ENCODE peak calls at places on chromosomes 4 and X, in four cellular contexts. A is GM12891, U is K562, V is GM12878. E is an unnamed sample.

GRCh38 chr4:30718889-30719252 is 1.3 kb upstream of the PCDH7 start:
- DNase-seq in A (no peak), U (no peak), V (no peak), E (no peak)

GRCh38 chrX:36957425-36958328 is 50.5 kb upstream of the FAM47C start:
- DNase-seq in A (no peak), U (no peak), V (no peak), E (no peak)

GRCh38 chr4:22474636-22475310 is 41.1 kb downstream of the ADGRA3 start:
- DNase-seq in A (no peak), U (no peak), V (no peak), E (no peak)

GRCh38 chrX:30791296-30792278 is 97.5 kb downstream of the TAB3 start:
- DNase-seq in A (no peak), U (no peak), V (no peak), E (no peak)

GRCh38 chrX:24842486-24842885 is 148.8 kb downstream of the POLA1 start:
- DNase-seq in A (no peak), U (no peak), V (no peak), E (no peak)

GRCh38 chr4:157896726-157897125 is 276.1 kb downstream of the GASK1B start:
- DNase-seq in A (no peak), U (no peak), V (no peak), E (no peak)

GRCh38 chr4:6092971-6093370 is 74.7 kb upstream of the C4orf50 start:
- DNase-seq in A (no peak), U (no peak), V (no peak), E (no peak)

GRCh38 chr4:65668201-65669007 is 1.9 kb downstream of the EPHA5 start:
- DNase-seq in A (no peak), U (no peak), V (no peak), E (no peak)

GRCh38 chr4:181301735-181302380 is 941.3 kb upstream of the TENM3 start:
- DNase-seq in A (peak; percentile 5), U (peak; percentile 45), V (no peak), E (peak; percentile 5)

GRCh38 chr4:145061325-145061920 is 36.6 kb downstream of the ANAPC10 start:
- DNase-seq in A (no peak), U (peak; percentile 51), V (no peak), E (no peak)

GRCh38 chrX:153214934-153215333 is 35.9 kb downstream of the MAGEA1 start:
- DNase-seq in A (no peak), U (no peak), V (peak; percentile 3), E (no peak)

GRCh38 chrX:130186645-130187044 is 14.9 kb downstream of the RAB33A start:
- DNase-seq in A (no peak), U (no peak), V (no peak), E (no peak)

GRCh38 chr4:159428975-159429692 is 326.3 kb downstream of the RAPGEF2 start:
- DNase-seq in A (no peak), U (no peak), V (no peak), E (no peak)

GRCh38 chr4:48180234-48180633 is 46.2 kb upstream of the TXK start:
- DNase-seq in A (no peak), U (no peak), V (no peak), E (no peak)

GRCh38 chr4:56870927-56871326 is 36.8 kb upstream of the REST start:
- DNase-seq in A (no peak), U (no peak), V (no peak), E (no peak)

GRCh38 chr4:127479031-127479622 is 153.6 kb upstream of the INTU start:
- DNase-seq in A (no peak), U (peak; percentile 54), V (no peak), E (no peak)

GRCh38 chrX:154714925-154715324 is 36.0 kb downstream of the GAB3 start:
- DNase-seq in A (no peak), U (peak; percentile 71), V (no peak), E (no peak)

GRCh38 chr4:24937176-24937575 is 24.3 kb upstream of the CCDC149 start:
- DNase-seq in A (no peak), U (no peak), V (no peak), E (no peak)

GRCh38 chr4:185589067-185589844 is 53.9 kb upstream of the PDLIM3 start:
- DNase-seq in A (no peak), U (no peak), V (no peak), E (no peak)

GRCh38 chrX:155242300-155242699 is 22.0 kb downstream of the RAB39B start:
- DNase-seq in A (no peak), U (no peak), V (no peak), E (peak; percentile 73)

GRCh38 chr4:139633195-139633594 is 32.4 kb upstream of the MGST2 start:
- DNase-seq in A (no peak), U (no peak), V (no peak), E (no peak)

GRCh38 chr4:18860836-18861530 is 839.4 kb upstream of the LCORL start:
- DNase-seq in A (no peak), U (no peak), V (no peak), E (no peak)

GRCh38 chrX:17295788-17296187 is 79.2 kb upstream of the NHS start:
- DNase-seq in A (no peak), U (no peak), V (no peak), E (no peak)

GRCh38 chr4:47462799-47463234 is 685 bp downstream of the COMMD8 start:
- DNase-seq in A (no peak), U (no peak), V (no peak), E (no peak)

GRCh38 chr4:109332926-109333464 is 30.5 kb upstream of the COL25A1 start:
- DNase-seq in A (no peak), U (peak; percentile 54), V (no peak), E (no peak)

GRCh38 chr4:110159544-110159943 is 38.9 kb downstream of the ELOVL6 start:
- DNase-seq in A (no peak), U (no peak), V (no peak), E (no peak)

GRCh38 chr4:24686866-24687672 is 102.7 kb upstream of the DHX15 start:
- DNase-seq in A (no peak), U (peak; percentile 60), V (no peak), E (no peak)

GRCh38 chr4:186900232-186900900 is 176.7 kb upstream of the FAT1 start:
- DNase-seq in A (no peak), U (peak; percentile 70), V (no peak), E (no peak)

GRCh38 chrX:12076046-12076445 is 62.2 kb upstream of the FRMPD4 start:
- DNase-seq in A (no peak), U (no peak), V (no peak), E (no peak)
- TF ChIP-seq SPI1 in A (no peak), U (no peak), V (no peak), E (no peak)

GRCh38 chr4:147078875-147079658 is 133.4 kb upstream of the TTC29 start:
- DNase-seq in A (no peak), U (no peak), V (no peak), E (no peak)
- TF ChIP-seq SPI1 in A (no peak), U (no peak), V (no peak), E (no peak)

GRCh38 chrX:6291444-6291843 is 62.8 kb upstream of the NLGN4X start:
- DNase-seq in A (no peak), U (no peak), V (no peak), E (no peak)
- TF ChIP-seq SPI1 in A (no peak), U (no peak), V (no peak), E (no peak)

GRCh38 chrX:150880808-150881165 is 17.7 kb downstream of the CD99L2 start:
- DNase-seq in A (no peak), U (no peak), V (no peak), E (no peak)
- TF ChIP-seq SPI1 in A (no peak), U (no peak), V (no peak), E (no peak)

DNA sequence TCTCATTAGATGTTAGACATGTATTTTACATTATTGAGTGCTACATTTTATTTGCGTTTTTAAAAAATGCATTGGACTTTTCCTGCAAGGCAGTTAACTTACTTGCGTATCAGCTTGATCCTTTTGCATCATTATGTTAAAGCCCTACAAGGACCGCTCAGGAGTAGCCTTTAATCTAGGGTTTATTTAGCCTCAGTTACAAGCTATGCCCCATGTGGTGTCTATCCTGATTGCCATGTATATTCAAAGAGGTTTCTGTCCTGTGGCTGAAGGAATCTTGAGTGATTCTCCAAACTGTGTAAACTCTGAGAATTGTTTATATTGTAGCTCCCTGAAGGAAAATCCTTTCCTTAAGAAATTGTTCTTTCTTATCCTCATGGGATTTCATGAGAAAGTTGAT is 821.8 kb upstream of the AGA start:
- DNase-seq in A (no peak), U (no peak), V (no peak), E (no peak)
- TF ChIP-seq SPI1 in A (no peak), U (no peak), V (no peak), E (no peak)

GRCh38 chrX:103248553-103248952 is 6.4 kb downstream of the TCEAL8 start:
- DNase-seq in A (no peak), U (peak; percentile 63), V (no peak), E (no peak)
- TF ChIP-seq SPI1 in A (no peak), U (no peak), V (no peak), E (no peak)

GRCh38 chrX:16082470-16083085 is 40.8 kb upstream of the GRPR start:
- DNase-seq in A (no peak), U (no peak), V (no peak), E (no peak)
- TF ChIP-seq SPI1 in A (no peak), U (no peak), V (no peak), E (no peak)

GRCh38 chrX:70481424-70481823 is 36.8 kb downstream of the DLG3 start:
- DNase-seq in A (no peak), U (no peak), V (no peak), E (no peak)
- TF ChIP-seq SPI1 in A (no peak), U (no peak), V (no peak), E (no peak)